ENCODE peak calls at places on chromosome 22, in eight cellular contexts. F is activated B cell treated with CpG ODN at 0.5 μM for 24 hours; L is GM06990; O is stimulated activated CD4-positive, alpha-beta T cell treated with anti-CD3 and anti-CD28 coated beads, TNF-alpha, amount 100 ng/mL, for 1 hour; Z is LNCaP clone FGC; K is central memory CD8-positive, alpha-beta T cell; J is IMR-90; B is stimulated activated naive CD8-positive, alpha-beta T cell treated with anti-CD3 and anti-CD28 coated beads, Interleukin-15, Interleukin-2, amounts not matched to agents 100 U/mL and 50 U/mL, for 24 hours. U is an unnamed sample.

GRCh38 chr22:33819743-33820142 is 100.5 kb downstream of the LARGE1 start:
- DNase-seq in Z (no peak), L (no peak), O (no peak), F (no peak), K (no peak), J (no peak), B (no peak), U (no peak)

GRCh38 chr22:29080061-29080975 is 7.5 kb downstream of the KREMEN1 start:
- DNase-seq in B (no peak), K (no peak), J (no peak), F (no peak), L (no peak), O (no peak), Z (no peak), U (no peak)

GRCh38 chr22:28283025-28283654 is 364.1 kb upstream of the PITPNB start:
- DNase-seq in J (peak), Z (no peak), F (no peak), L (no peak), O (no peak), B (no peak), K (no peak), U (no peak)

GRCh38 chr22:25672685-25673084 is 69.3 kb upstream of the MYO18B start:
- DNase-seq in K (no peak), Z (no peak), L (no peak), F (no peak), O (no peak), B (no peak), J (peak), U (no peak)

GRCh38 chr22:44363980-44364749 is 51.4 kb upstream of the SHISAL1 start:
- DNase-seq in F (no peak), Z (no peak), B (no peak), L (no peak), J (no peak), K (no peak), O (no peak), U (no peak)

GRCh38 chr22:25797891-25798290 is 55.9 kb downstream of the MYO18B start:
- DNase-seq in L (no peak), B (no peak), O (no peak), J (no peak), K (no peak), F (no peak), Z (no peak), U (no peak)

GRCh38 chr22:19119949-19120348 is 2.3 kb downstream of the DGCR2 start:
- DNase-seq in J (no peak), O (no peak), K (no peak), B (no peak), Z (no peak), L (no peak), F (no peak), U (no peak)

GRCh38 chr22:43993072-43993760 is 30.9 kb upstream of the PARVB start:
- DNase-seq in J (peak), O (no peak), L (peak), F (peak), K (peak), Z (no peak), B (peak), U (peak)

GRCh38 chr22:50184004-50184461 is 1.7 kb upstream of the TRABD start:
- DNase-seq in Z (no peak), J (peak), F (no peak), L (peak), K (no peak), O (no peak), B (peak), U (no peak)

GRCh38 chr22:20093437-20093836 is 13.4 kb downstream of the DGCR8 start:
- DNase-seq in K (no peak), Z (no peak), J (no peak), L (no peak), B (no peak), F (no peak), O (no peak), U (no peak)

GRCh38 chr22:17358394-17358793 is 10.9 kb upstream of the CECR2 start:
- DNase-seq in O (no peak), K (no peak), J (no peak), Z (no peak), F (no peak), B (no peak), L (no peak), U (no peak)

GRCh38 chr22:25816522-25817059 is 74.6 kb downstream of the MYO18B start:
- DNase-seq in J (no peak), Z (no peak), B (no peak), K (no peak), O (no peak), L (no peak), F (no peak), U (no peak)

GRCh38 chr22:31103899-31104694 is 3.3 kb downstream of the SELENOM start:
- DNase-seq in F (no peak), J (no peak), L (no peak), B (no peak), K (no peak), Z (no peak), O (no peak), U (no peak)

GRCh38 chr22:32327596-32328171 is 30.0 kb upstream of the RFPL3 start:
- DNase-seq in K (peak), F (no peak), Z (no peak), O (no peak), J (no peak), L (no peak), B (no peak), U (no peak)

GRCh38 chr22:45897736-45898135 is 79.2 kb downstream of the WNT7B start:
- DNase-seq in F (no peak), Z (no peak), K (no peak), B (no peak), J (no peak), O (no peak), L (no peak), U (no peak)

GRCh38 chr22:20579273-20580120 is 72.1 kb downstream of the MED15 start:
- DNase-seq in J (no peak), F (no peak), K (no peak), L (no peak), Z (no peak), B (no peak), O (no peak), U (no peak)